ENCODE peak calls at places on chromosomes 12 and 14, in four cellular contexts. One of them, this sample, is unnamed.

GRCh38 chr12:129826273-129826672 is 77.6 kb downstream of the TMEM132D start:
- DNase-seq in left colon: no peak
- DNase-seq in transverse colon: no peak
- DNase-seq in renal cortical epithelial cell: no peak
- DNase-seq in this sample: no peak

GRCh38 chr14:60164717-60165546 is at the start of gene DHRS7:
- DNase-seq in left colon: peak
- DNase-seq in renal cortical epithelial cell: peak
- DNase-seq in transverse colon: peak
- DNase-seq in this sample: peak

GRCh38 chr12:41983896-41984295 is 160.8 kb downstream of the GXYLT1 start:
- DNase-seq in renal cortical epithelial cell: peak
- DNase-seq in transverse colon: no peak
- DNase-seq in left colon: no peak
- DNase-seq in this sample: no peak

GRCh38 chr14:28101992-28102391 is 664.6 kb upstream of the FOXG1 start:
- DNase-seq in transverse colon: no peak
- DNase-seq in renal cortical epithelial cell: no peak
- DNase-seq in left colon: no peak
- DNase-seq in this sample: no peak

GRCh38 chr12:56933826-56934625 is at the start of gene SDR9C7:
- DNase-seq in renal cortical epithelial cell: no peak
- DNase-seq in transverse colon: no peak
- DNase-seq in left colon: no peak
- DNase-seq in this sample: no peak

GRCh38 chr14:101521306-101521935 is 39.9 kb upstream of the DIO3 start:
- DNase-seq in renal cortical epithelial cell: no peak
- DNase-seq in left colon: no peak
- DNase-seq in transverse colon: no peak
- DNase-seq in this sample: no peak

GRCh38 chr12:50557421-50557820 is 52.6 kb downstream of the DIP2B start:
- DNase-seq in transverse colon: no peak
- DNase-seq in renal cortical epithelial cell: peak
- DNase-seq in left colon: no peak
- DNase-seq in this sample: no peak

GRCh38 chr14:77570706-77571293 is 45.6 kb downstream of the SPTLC2 start:
- DNase-seq in left colon: no peak
- DNase-seq in transverse colon: no peak
- DNase-seq in renal cortical epithelial cell: no peak
- DNase-seq in this sample: no peak

GRCh38 chr14:54782803-54783659 is 119.6 kb downstream of the GCH1 start:
- DNase-seq in transverse colon: peak
- DNase-seq in left colon: no peak
- DNase-seq in renal cortical epithelial cell: no peak
- DNase-seq in this sample: no peak

This sample was measured in HS-27A.